ENCODE peak calls at places on chromosome 15, in nine cellular contexts. A, U, K, Z, Y, H, B, E and Q are unnamed samples.
A peak's percentile ranks its signal among the peaks of the same experiment; 100 is the strongest.

GRCh38 chr15:20356444-20357138 is 185.0 kb downstream of the GOLGA6L6 start:
- DNase-seq in A (no peak), U (peak; percentile 90), K (peak; percentile 91), Z (peak; percentile 39), Y (peak; percentile 63), H (peak; percentile 75), B (no peak), E (no peak), Q (peak; percentile 78)

GRCh38 chr15:75928680-75929608 is 25.3 kb downstream of the FBXO22 start:
- DNase-seq in A (peak; percentile 35), U (peak; percentile 28), K (no peak), Z (no peak), Y (peak; percentile 26), H (no peak), B (no peak), E (peak; percentile 62), Q (no peak)

GRCh38 chr15:89999676-90000174 is 1.4 kb upstream of the ZNF710 start:
- DNase-seq in A (peak; percentile 9), U (no peak), K (peak; percentile 44), Z (no peak), Y (no peak), H (no peak), B (no peak), E (peak; percentile 37), Q (no peak)

GRCh38 chr15:73872370-73872769 is 994 bp upstream of the TBC1D21 start:
- DNase-seq in A (peak; percentile 18), U (no peak), K (no peak), Z (no peak), Y (no peak), H (no peak), B (peak; percentile 23), E (no peak), Q (no peak)

GRCh38 chr15:63473999-63474809 is 30.2 kb upstream of the USP3 start:
- DNase-seq in A (peak; percentile 90), U (no peak), K (peak; percentile 53), Z (no peak), Y (peak; percentile 75), H (no peak), B (no peak), E (no peak), Q (no peak)

GRCh38 chr15:32646304-32646703 is 4.8 kb downstream of the SCG5 start:
- DNase-seq in A (no peak), U (no peak), K (no peak), Z (no peak), Y (no peak), H (no peak), B (no peak), E (no peak), Q (no peak)

GRCh38 chr15:38058596-38059075 is 124.2 kb downstream of the TMCO5A start:
- DNase-seq in A (peak; percentile 28), U (no peak), K (no peak), Z (no peak), Y (no peak), H (no peak), B (no peak), E (no peak), Q (no peak)

GRCh38 chr15:84643838-84644237 is 10.2 kb downstream of the WDR73 start:
- DNase-seq in A (no peak), U (no peak), K (no peak), Z (no peak), Y (no peak), H (no peak), B (no peak), E (no peak), Q (no peak)

GRCh38 chr15:85482896-85483295 is 102.5 kb downstream of the AKAP13 start:
- DNase-seq in A (peak; percentile 92), U (no peak), K (no peak), Z (no peak), Y (no peak), H (no peak), B (peak; percentile 77), E (no peak), Q (no peak)

GRCh38 chr15:40446144-40446543 is 5.4 kb downstream of the BAHD1 start:
- DNase-seq in A (no peak), U (no peak), K (no peak), Z (no peak), Y (no peak), H (no peak), B (no peak), E (no peak), Q (no peak)

GRCh38 chr15:84750583-84751092 is 2.2 kb downstream of the ZNF592 start:
- DNase-seq in A (no peak), U (no peak), K (peak; percentile 68), Z (no peak), Y (no peak), H (peak; percentile 38), B (no peak), E (no peak), Q (no peak)

GRCh38 chr15:58159827-58160386 is 21.7 kb downstream of the AQP9 start:
- DNase-seq in A (no peak), U (no peak), K (no peak), Z (no peak), Y (no peak), H (no peak), B (no peak), E (no peak), Q (no peak)

GRCh38 chr15:100686021-100686724 is 83.8 kb downstream of the ASB7 start:
- DNase-seq in A (no peak), U (no peak), K (no peak), Z (no peak), Y (no peak), H (no peak), B (no peak), E (no peak), Q (no peak)

GRCh38 chr15:59420108-59420507 is 17.9 kb upstream of the FAM81A start:
- DNase-seq in A (no peak), U (no peak), K (no peak), Z (no peak), Y (no peak), H (no peak), B (no peak), E (no peak), Q (no peak)

GRCh38 chr15:64619880-64620839 is 155.2 kb downstream of the RBPMS2 start:
- DNase-seq in A (peak; percentile 79), U (no peak), K (no peak), Z (peak; percentile 75), Y (no peak), H (no peak), B (peak; percentile 33), E (no peak), Q (no peak)

GRCh38 chr15:65796610-65797012 is 4.5 kb upstream of the DENND4A start:
- DNase-seq in A (peak; percentile 71), U (peak; percentile 37), K (no peak), Z (peak; percentile 81), Y (no peak), H (no peak), B (no peak), E (no peak), Q (no peak)

GRCh38 chr15:91892417-91892816 is 38.9 kb downstream of the SLCO3A1 start:
- DNase-seq in A (no peak), U (no peak), K (no peak), Z (no peak), Y (no peak), H (no peak), B (no peak), E (no peak), Q (no peak)

GRCh38 chr15:90211009-90211408 is 9.9 kb downstream of the SEMA4B start:
- DNase-seq in A (no peak), U (no peak), K (no peak), Z (no peak), Y (no peak), H (no peak), B (no peak), E (no peak), Q (no peak)

GRCh38 chr15:69893863-69894262 is 203.9 kb downstream of the TLE3 start:
- DNase-seq in A (peak; percentile 60), U (no peak), K (no peak), Z (no peak), Y (no peak), H (peak; percentile 89), B (peak; percentile 41), E (peak; percentile 15), Q (peak; percentile 50)

GRCh38 chr15:38944551-38944950 is 379.9 kb upstream of the RASGRP1 start:
- DNase-seq in A (no peak), U (no peak), K (no peak), Z (no peak), Y (no peak), H (no peak), B (no peak), E (no peak), Q (no peak)

GRCh38 chr15:31254431-31255175 is 72.0 kb upstream of the KLF13 start:
- DNase-seq in A (peak; percentile 37), U (no peak), K (no peak), Z (no peak), Y (no peak), H (no peak), B (peak; percentile 79), E (no peak), Q (peak; percentile 79)

GRCh38 chr15:41511331-41512077 is 2.1 kb downstream of the LTK start:
- DNase-seq in A (no peak), U (no peak), K (peak; percentile 75), Z (no peak), Y (peak; percentile 60), H (no peak), B (no peak), E (no peak), Q (no peak)

GRCh38 chr15:98763179-98763578 is 114.8 kb downstream of the IGF1R start:
- DNase-seq in A (no peak), U (no peak), K (no peak), Z (no peak), Y (no peak), H (no peak), B (no peak), E (no peak), Q (no peak)